ENCODE peak calls at places on chromosomes 1 and 21, in five cellular contexts. One of them, this sample, is unnamed.
A peak's percentile ranks its signal among the peaks of the same experiment; 100 is the strongest.

GRCh38 chr1:3515774-3516480 is 61.5 kb downstream of the ARHGEF16 start:
- DNase-seq in fibroblast of lung: peak; percentile 66
- DNase-seq in CD8-positive, alpha-beta T cell: no peak
- DNase-seq in AG09319: no peak
- DNase-seq in lower leg skin: no peak
- DNase-seq in this sample: peak; percentile 26

GRCh38 chr1:39646232-39647081 is 7.0 kb upstream of the HEYL start:
- DNase-seq in fibroblast of lung: no peak
- DNase-seq in CD8-positive, alpha-beta T cell: no peak
- DNase-seq in AG09319: peak; percentile 29
- DNase-seq in lower leg skin: no peak
- DNase-seq in this sample: no peak

GRCh38 chr21:34204481-34205439 is 131.4 kb downstream of the MRPS6 start:
- DNase-seq in fibroblast of lung: no peak
- DNase-seq in CD8-positive, alpha-beta T cell: no peak
- DNase-seq in AG09319: no peak
- DNase-seq in lower leg skin: no peak
- DNase-seq in this sample: no peak

GRCh38 chr1:114021665-114022099 is 42.4 kb downstream of the OLFML3 start:
- DNase-seq in fibroblast of lung: no peak
- DNase-seq in CD8-positive, alpha-beta T cell: no peak
- DNase-seq in AG09319: no peak
- DNase-seq in lower leg skin: no peak
- DNase-seq in this sample: no peak

GRCh38 chr1:77830946-77831345 is 51.5 kb downstream of the MIGA1 start:
- DNase-seq in fibroblast of lung: no peak
- DNase-seq in CD8-positive, alpha-beta T cell: no peak
- DNase-seq in AG09319: no peak
- DNase-seq in lower leg skin: no peak
- DNase-seq in this sample: no peak

GRCh38 chr1:185567006-185567405 is 167.2 kb upstream of the HMCN1 start:
- DNase-seq in fibroblast of lung: peak; percentile 63
- DNase-seq in CD8-positive, alpha-beta T cell: peak; percentile 27
- DNase-seq in AG09319: no peak
- DNase-seq in lower leg skin: no peak
- DNase-seq in this sample: no peak

GRCh38 chr1:215569987-215570824 is 3.1 kb downstream of the KCTD3 start:
- DNase-seq in fibroblast of lung: peak; percentile 44
- DNase-seq in CD8-positive, alpha-beta T cell: no peak
- DNase-seq in AG09319: no peak
- DNase-seq in lower leg skin: no peak
- DNase-seq in this sample: no peak

GRCh38 chr1:43317817-43318471 is 17.2 kb downstream of the TIE1 start:
- DNase-seq in fibroblast of lung: peak; percentile 55
- DNase-seq in CD8-positive, alpha-beta T cell: no peak
- DNase-seq in AG09319: no peak
- DNase-seq in lower leg skin: no peak
- DNase-seq in this sample: no peak

GRCh38 chr1:8727809-8728213 is 89.6 kb downstream of the RERE start:
- DNase-seq in fibroblast of lung: peak; percentile 27
- DNase-seq in CD8-positive, alpha-beta T cell: no peak
- DNase-seq in AG09319: no peak
- DNase-seq in lower leg skin: no peak
- DNase-seq in this sample: no peak

GRCh38 chr1:222754386-222755139 is 17.6 kb downstream of the FAM177B start:
- DNase-seq in fibroblast of lung: peak; percentile 97
- DNase-seq in CD8-positive, alpha-beta T cell: no peak
- DNase-seq in AG09319: peak; percentile 99
- DNase-seq in lower leg skin: peak; percentile 86
- DNase-seq in this sample: no peak

GRCh38 chr21:18318156-18318555 is 73.5 kb downstream of the CHODL start:
- DNase-seq in fibroblast of lung: no peak
- DNase-seq in CD8-positive, alpha-beta T cell: no peak
- DNase-seq in AG09319: no peak
- DNase-seq in lower leg skin: no peak
- DNase-seq in this sample: no peak

GRCh38 chr21:43691086-43691795 is 27.7 kb upstream of the PDXK start:
- DNase-seq in fibroblast of lung: no peak
- DNase-seq in CD8-positive, alpha-beta T cell: no peak
- DNase-seq in AG09319: no peak
- DNase-seq in lower leg skin: no peak
- DNase-seq in this sample: no peak

GRCh38 chr1:184191181-184191601 is 139.7 kb downstream of the TSEN15 start:
- DNase-seq in fibroblast of lung: peak; percentile 86
- DNase-seq in CD8-positive, alpha-beta T cell: no peak
- DNase-seq in AG09319: peak; percentile 58
- DNase-seq in lower leg skin: peak; percentile 36
- DNase-seq in this sample: peak; percentile 11

GRCh38 chr1:78722947-78723346 is 73.3 kb downstream of the IFI44 start:
- DNase-seq in fibroblast of lung: peak; percentile 64
- DNase-seq in CD8-positive, alpha-beta T cell: no peak
- DNase-seq in AG09319: peak; percentile 44
- DNase-seq in lower leg skin: no peak
- DNase-seq in this sample: no peak

GRCh38 chr1:170929835-170930554 is 5.3 kb upstream of the MROH9 start:
- DNase-seq in fibroblast of lung: peak; percentile 60
- DNase-seq in CD8-positive, alpha-beta T cell: no peak
- DNase-seq in AG09319: peak; percentile 49
- DNase-seq in lower leg skin: peak; percentile 25
- DNase-seq in this sample: peak; percentile 21

GRCh38 chr1:31699341-31699891 is 4.4 kb downstream of the COL16A1 start:
- DNase-seq in fibroblast of lung: no peak
- DNase-seq in CD8-positive, alpha-beta T cell: peak; percentile 19
- DNase-seq in AG09319: no peak
- DNase-seq in lower leg skin: no peak
- DNase-seq in this sample: no peak

GRCh38 chr1:3705341-3705950 is 46.8 kb upstream of the CCDC27 start:
- DNase-seq in fibroblast of lung: no peak
- DNase-seq in CD8-positive, alpha-beta T cell: no peak
- DNase-seq in AG09319: no peak
- DNase-seq in lower leg skin: no peak
- DNase-seq in this sample: no peak

GRCh38 chr1:239778221-239778813 is 313.4 kb upstream of the FMN2 start:
- DNase-seq in fibroblast of lung: no peak
- DNase-seq in CD8-positive, alpha-beta T cell: no peak
- DNase-seq in AG09319: no peak
- DNase-seq in lower leg skin: no peak
- DNase-seq in this sample: peak; percentile 14

GRCh38 chr1:239771550-239771949 is 320.1 kb upstream of the FMN2 start:
- DNase-seq in fibroblast of lung: no peak
- DNase-seq in CD8-positive, alpha-beta T cell: no peak
- DNase-seq in AG09319: no peak
- DNase-seq in lower leg skin: no peak
- DNase-seq in this sample: no peak

GRCh38 chr1:239772456-239772855 is 319.2 kb upstream of the FMN2 start:
- DNase-seq in fibroblast of lung: no peak
- DNase-seq in CD8-positive, alpha-beta T cell: no peak
- DNase-seq in AG09319: no peak
- DNase-seq in lower leg skin: no peak
- DNase-seq in this sample: no peak
- TF ChIP-seq CTCF in fibroblast of lung: no peak
- TF ChIP-seq CTCF in CD8-positive, alpha-beta T cell: no peak
- TF ChIP-seq CTCF in AG09319: no peak
- TF ChIP-seq CTCF in lower leg skin: no peak
- TF ChIP-seq CTCF in this sample: no peak

GRCh38 chr1:110898734-110899457 is 25.9 kb downstream of the CD53 start:
- DNase-seq in fibroblast of lung: no peak
- DNase-seq in CD8-positive, alpha-beta T cell: no peak
- DNase-seq in AG09319: no peak
- DNase-seq in lower leg skin: no peak
- DNase-seq in this sample: no peak
- TF ChIP-seq CTCF in fibroblast of lung: no peak
- TF ChIP-seq CTCF in CD8-positive, alpha-beta T cell: no peak
- TF ChIP-seq CTCF in AG09319: no peak
- TF ChIP-seq CTCF in lower leg skin: no peak
- TF ChIP-seq CTCF in this sample: no peak

GRCh38 chr1:157626099-157626498 is 28.2 kb upstream of the FCRL4 start:
- DNase-seq in fibroblast of lung: no peak
- DNase-seq in CD8-positive, alpha-beta T cell: no peak
- DNase-seq in AG09319: no peak
- DNase-seq in lower leg skin: no peak
- DNase-seq in this sample: no peak
- TF ChIP-seq CTCF in fibroblast of lung: no peak
- TF ChIP-seq CTCF in CD8-positive, alpha-beta T cell: no peak
- TF ChIP-seq CTCF in AG09319: no peak
- TF ChIP-seq CTCF in lower leg skin: no peak
- TF ChIP-seq CTCF in this sample: no peak

GRCh38 chr1:84996846-84997666 is at the start of gene MCOLN2:
- DNase-seq in fibroblast of lung: peak; percentile 7
- DNase-seq in CD8-positive, alpha-beta T cell: peak; percentile 27
- DNase-seq in AG09319: no peak
- DNase-seq in lower leg skin: no peak
- DNase-seq in this sample: no peak
- TF ChIP-seq CTCF in fibroblast of lung: no peak
- TF ChIP-seq CTCF in CD8-positive, alpha-beta T cell: no peak
- TF ChIP-seq CTCF in AG09319: no peak
- TF ChIP-seq CTCF in lower leg skin: no peak
- TF ChIP-seq CTCF in this sample: no peak

GRCh38 chr1:112614460-112615065 is 4.4 kb downstream of the ST7L start:
- DNase-seq in fibroblast of lung: peak; percentile 37
- DNase-seq in CD8-positive, alpha-beta T cell: no peak
- DNase-seq in AG09319: no peak
- DNase-seq in lower leg skin: no peak
- DNase-seq in this sample: no peak
- TF ChIP-seq CTCF in fibroblast of lung: peak; percentile 71
- TF ChIP-seq CTCF in CD8-positive, alpha-beta T cell: peak; percentile 60
- TF ChIP-seq CTCF in AG09319: peak; percentile 69
- TF ChIP-seq CTCF in lower leg skin: no peak
- TF ChIP-seq CTCF in this sample: peak; percentile 47

This sample was measured in prostate gland.